ENCODE peak calls at places on chromosomes 6 and 20, in five cellular contexts. Z is HepG2, D is HCT116, J is H1, P is SK-N-SH. L is an unnamed sample.

GRCh38 chr6:99002826-99003225 is 55.1 kb upstream of the FBXL4 start:
- DNase-seq in Z (no peak), D (no peak), P (peak; percentile 58), J (no peak), L (no peak)

GRCh38 chr6:42981866-42982265 is 2.5 kb upstream of the PPP2R5D start:
- DNase-seq in Z (no peak), P (no peak), D (no peak), J (no peak), L (no peak)

GRCh38 chr6:29789176-29789575 is 38.4 kb upstream of the HLA-G start:
- DNase-seq in Z (no peak), P (no peak), J (no peak), D (no peak), L (no peak)

GRCh38 chr6:149368065-149368464 is 32.0 kb upstream of the SUMO4 start:
- DNase-seq in J (no peak), P (no peak), Z (no peak), D (no peak), L (no peak)

GRCh38 chr20:2890743-2891142 is 17.5 kb downstream of the PTPRA start:
- DNase-seq in D (no peak), P (no peak), J (no peak), Z (no peak), L (no peak)

GRCh38 chr6:10429638-10430427 is 15.0 kb upstream of the TFAP2A start:
- DNase-seq in P (peak; percentile 31), Z (peak; percentile 50), J (peak; percentile 50), D (no peak), L (no peak)

GRCh38 chr6:14530385-14530784 is 412.8 kb downstream of the CD83 start:
- DNase-seq in P (no peak), Z (no peak), D (no peak), J (no peak), L (no peak)

GRCh38 chr6:41682497-41682961 is 44.3 kb downstream of the MDFI start:
- DNase-seq in J (no peak), D (no peak), P (no peak), Z (no peak), L (no peak)

GRCh38 chr20:24755411-24755922 is 193.6 kb upstream of the CST7 start:
- DNase-seq in D (no peak), J (no peak), Z (peak; percentile 92), P (no peak), L (no peak)

GRCh38 chr6:40187654-40188053 is 253.4 kb upstream of the MOCS1 start:
- DNase-seq in D (no peak), Z (no peak), P (no peak), J (no peak), L (no peak)

GRCh38 chr20:56765172-56766073 is 136.3 kb downstream of the TFAP2C start:
- DNase-seq in D (no peak), P (no peak), J (no peak), Z (no peak), L (no peak)

GRCh38 chr6:170177383-170178265 is 113.3 kb downstream of the DLL1 start:
- DNase-seq in P (peak; percentile 42), Z (no peak), J (peak; percentile 43), D (no peak), L (no peak)

GRCh38 chr6:106411643-106412200 is 51.2 kb downstream of the CRYBG1 start:
- DNase-seq in Z (no peak), P (no peak), J (no peak), D (no peak), L (peak; percentile 20)

GRCh38 chr6:41452763-41453162 is 93.4 kb upstream of the FOXP4 start:
- DNase-seq in J (no peak), Z (no peak), P (no peak), D (no peak), L (no peak)

GRCh38 chr20:26324177-26324576 is 627.5 kb upstream of the ZNF337 start:
- DNase-seq in J (no peak), Z (no peak), D (no peak), P (no peak), L (no peak)

GRCh38 chr6:16669227-16669626 is 92.0 kb downstream of the ATXN1 start:
- DNase-seq in P (no peak), Z (peak; percentile 33), D (peak; percentile 38), J (no peak), L (no peak)

GRCh38 chr6:3913077-3913957 is 64.1 kb downstream of the FAM50B start:
- DNase-seq in P (no peak), J (peak; percentile 7), Z (peak; percentile 99), D (peak; percentile 69), L (peak; percentile 18)

GRCh38 chr20:48502758-48503157 is 325.0 kb downstream of the PREX1 start:
- DNase-seq in P (no peak), Z (no peak), J (no peak), D (no peak), L (no peak)

GRCh38 chr6:166561766-166562165 is 24.7 kb downstream of the RAMACL start:
- DNase-seq in J (no peak), Z (peak; percentile 14), D (no peak), P (no peak), L (no peak)

GRCh38 chr20:33672426-33673114 is 1.7 kb downstream of the NECAB3 start:
- DNase-seq in P (peak; percentile 60), D (no peak), Z (no peak), J (no peak), L (no peak)

GRCh38 chr6:137738197-137738596 is 128.9 kb upstream of the TNFAIP3 start:
- DNase-seq in Z (no peak), J (no peak), P (no peak), D (no peak), L (no peak)

GRCh38 chr6:35776364-35777215 is at the start of gene CLPSL2:
- DNase-seq in D (no peak), P (peak; percentile 82), Z (no peak), J (peak; percentile 83), L (no peak)

GRCh38 chr6:166556871-166557322 is 29.6 kb downstream of the RAMACL start:
- DNase-seq in J (no peak), Z (no peak), D (peak; percentile 86), P (no peak), L (peak; percentile 93)

GRCh38 chr20:47066484-47067270 is 172.0 kb downstream of the EYA2 start:
- DNase-seq in P (no peak), J (no peak), Z (no peak), D (no peak), L (no peak)

GRCh38 chr6:75431379-75431778 is 62.2 kb downstream of the FILIP1 start:
- DNase-seq in P (no peak), D (no peak), Z (no peak), J (no peak), L (no peak)

DNA sequence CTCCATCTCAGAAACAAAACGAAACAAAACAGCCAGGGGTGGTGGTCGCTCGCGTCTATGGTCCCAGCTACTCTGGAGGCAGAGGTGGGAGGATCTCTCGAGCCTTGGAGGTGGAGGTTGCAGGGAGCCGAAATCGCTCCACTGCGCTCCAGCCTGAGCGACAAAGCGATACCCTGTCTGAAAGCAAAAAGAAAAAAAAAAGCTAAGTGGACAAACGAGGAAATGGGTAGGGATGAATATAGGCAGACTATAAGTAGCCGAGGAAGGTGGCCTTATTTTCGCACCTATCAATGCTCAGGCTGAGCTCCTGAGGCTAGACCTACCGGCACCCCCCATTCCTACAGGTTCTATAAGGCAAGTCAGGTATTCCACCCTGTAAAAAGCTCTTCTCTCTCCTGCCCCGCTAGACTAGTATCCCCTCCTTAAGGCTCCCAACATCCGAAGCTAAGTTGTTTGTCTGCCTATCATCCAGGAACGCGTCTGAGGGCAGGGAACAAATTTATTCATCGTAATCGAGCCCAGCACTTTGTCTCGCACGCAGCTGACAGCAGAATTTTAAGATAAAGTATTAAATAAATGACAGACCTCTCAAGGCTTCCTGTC is 591 bp upstream of the CASP8AP2 start:
- DNase-seq in D (no peak), P (no peak), J (no peak), Z (no peak), L (no peak)
- TF ChIP-seq JUND in D (no peak), P (no peak), J (no peak), Z (no peak), L (no peak)

GRCh38 chr20:36974660-36975059 is 23.2 kb upstream of the SAMHD1 start:
- DNase-seq in P (no peak), J (no peak), Z (no peak), D (no peak), L (no peak)

GRCh38 chr20:36969478-36970186 is 18.1 kb upstream of the SAMHD1 start:
- DNase-seq in J (no peak), D (no peak), Z (peak; percentile 53), P (no peak), L (no peak)

GRCh38 chr20:36971103-36971502 is 19.6 kb upstream of the SAMHD1 start:
- DNase-seq in P (no peak), J (no peak), Z (no peak), D (no peak), L (no peak)

DNA sequence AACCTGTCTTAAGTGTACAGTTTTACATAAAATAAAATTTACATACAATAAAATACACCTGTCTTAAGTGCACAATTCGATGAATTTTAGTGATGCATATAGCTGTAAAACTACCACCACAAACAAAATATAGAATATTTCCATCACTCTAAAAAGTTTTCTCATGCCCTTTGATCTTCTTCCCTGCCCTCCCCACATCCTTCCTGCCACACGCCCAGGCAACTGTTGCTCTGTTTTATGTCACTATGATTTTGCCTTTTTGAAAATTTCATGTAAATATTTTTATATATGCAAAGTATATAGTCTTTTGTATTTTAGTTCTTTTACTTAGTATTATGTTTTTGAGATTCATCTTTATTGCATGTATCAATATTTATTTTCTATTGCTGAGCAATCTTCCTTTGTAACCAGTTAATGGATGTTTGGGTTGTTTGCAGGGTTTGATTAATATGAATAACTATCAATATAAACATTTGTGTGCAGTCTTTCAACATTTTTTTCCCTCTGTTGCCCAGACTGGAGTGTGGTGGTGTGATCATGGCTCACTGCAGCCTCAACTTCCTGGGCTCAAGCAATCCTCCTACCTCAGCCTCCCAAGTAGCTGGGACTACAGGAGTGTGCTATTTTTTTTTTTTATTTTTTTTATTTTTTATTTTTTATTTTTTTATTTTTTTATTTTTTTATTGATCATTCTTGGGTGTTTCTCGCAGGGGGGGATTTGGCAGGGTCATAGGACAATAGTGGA is 23.7 kb upstream of the SAMHD1 start:
- DNase-seq in D (no peak), Z (no peak), P (no peak), J (no peak), L (no peak)
- TF ChIP-seq JUND in D (no peak), Z (no peak), P (no peak), J (no peak), L (no peak)

GRCh38 chr6:113994934-113995342 is 24.0 kb upstream of the HDAC2 start:
- DNase-seq in Z (peak; percentile 87), J (peak; percentile 51), P (peak; percentile 44), D (peak; percentile 88), L (peak; percentile 86)
- TF ChIP-seq JUND in Z (no peak), J (no peak), P (no peak), D (no peak), L (no peak)

DNA sequence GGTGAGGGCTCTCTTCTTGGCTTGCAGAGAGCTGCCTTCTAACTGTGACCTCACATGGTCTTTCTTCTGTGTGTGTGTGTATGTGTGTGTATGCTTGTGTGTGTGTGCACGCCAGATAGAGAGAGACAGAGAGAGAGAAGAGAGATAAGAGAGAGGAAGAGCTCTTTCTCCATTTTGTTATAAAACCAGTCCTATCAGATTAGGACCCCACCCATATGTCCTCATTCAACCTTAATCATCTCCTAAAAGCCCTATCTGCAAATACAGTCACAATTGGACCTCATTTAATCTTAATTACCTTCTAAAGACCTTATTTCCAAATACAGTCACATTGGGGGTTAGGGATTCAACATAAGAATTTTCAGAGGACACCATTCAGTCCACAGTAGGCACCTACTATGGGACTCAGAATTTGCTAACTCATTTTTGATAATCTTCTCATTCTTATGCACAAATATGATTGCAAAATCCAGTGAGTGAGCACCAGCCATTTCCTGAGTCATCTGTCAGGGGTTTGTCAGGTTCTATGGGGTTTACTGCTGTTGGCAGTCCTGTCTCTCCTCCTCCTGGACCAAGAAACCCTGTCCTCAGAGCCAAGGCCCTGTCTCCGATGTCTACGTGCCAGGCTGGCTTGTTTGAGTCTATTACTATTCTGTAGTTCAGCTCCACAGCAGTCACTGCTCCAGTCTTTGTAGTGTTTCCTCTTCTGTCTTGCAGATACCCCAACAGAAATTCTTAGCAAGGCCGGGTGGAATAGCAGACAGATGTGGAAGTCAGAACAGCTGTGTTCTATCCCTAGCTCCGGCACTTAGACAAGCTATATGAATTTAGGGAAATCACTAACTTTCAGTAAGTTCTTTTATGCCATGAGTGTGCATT is 59.0 kb upstream of the FAM184A start:
- DNase-seq in P (no peak), J (no peak), Z (no peak), D (no peak), L (no peak)
- TF ChIP-seq JUND in P (no peak), J (no peak), Z (no peak), D (no peak), L (no peak)

L was measured in T47D.